ENCODE peak calls at places on chromosomes 5 and 9, in six cellular contexts. One of them, this sample, is unnamed.

GRCh38 chr5:15425802-15426201 is 74.2 kb upstream of the FBXL7 start:
- DNase-seq in MM.1S: no peak
- DNase-seq in CD4-positive, alpha-beta T cell: no peak
- DNase-seq in OCI-M1: no peak
- DNase-seq in tibial artery: no peak
- DNase-seq in activated effector memory CD4-positive, alpha-beta T cell treated with Interleukin-2 at 50 U/mL for 16 hours: no peak
- DNase-seq in this sample: peak; percentile 2

GRCh38 chr9:22119537-22120167 is 110.5 kb upstream of the CDKN2B start:
- DNase-seq in MM.1S: peak; percentile 43
- DNase-seq in CD4-positive, alpha-beta T cell: no peak
- DNase-seq in OCI-M1: peak; percentile 72
- DNase-seq in tibial artery: no peak
- DNase-seq in activated effector memory CD4-positive, alpha-beta T cell treated with Interleukin-2 at 50 U/mL for 16 hours: no peak
- DNase-seq in this sample: peak; percentile 58

GRCh38 chr5:71957431-71957934 is 149.8 kb upstream of the MAP1B start:
- DNase-seq in MM.1S: no peak
- DNase-seq in CD4-positive, alpha-beta T cell: no peak
- DNase-seq in OCI-M1: no peak
- DNase-seq in tibial artery: no peak
- DNase-seq in activated effector memory CD4-positive, alpha-beta T cell treated with Interleukin-2 at 50 U/mL for 16 hours: no peak
- DNase-seq in this sample: no peak

GRCh38 chr9:134192311-134192950 is 28.1 kb upstream of the RNU6ATAC start:
- DNase-seq in MM.1S: no peak
- DNase-seq in CD4-positive, alpha-beta T cell: no peak
- DNase-seq in OCI-M1: no peak
- DNase-seq in tibial artery: peak; percentile 60
- DNase-seq in activated effector memory CD4-positive, alpha-beta T cell treated with Interleukin-2 at 50 U/mL for 16 hours: no peak
- DNase-seq in this sample: no peak

GRCh38 chr9:27183701-27184100 is 74.7 kb downstream of the TEK start:
- DNase-seq in MM.1S: no peak
- DNase-seq in CD4-positive, alpha-beta T cell: no peak
- DNase-seq in OCI-M1: no peak
- DNase-seq in tibial artery: no peak
- DNase-seq in activated effector memory CD4-positive, alpha-beta T cell treated with Interleukin-2 at 50 U/mL for 16 hours: no peak
- DNase-seq in this sample: peak; percentile 36

GRCh38 chr5:103774736-103775135 is 212.1 kb upstream of the NUDT12 start:
- DNase-seq in MM.1S: no peak
- DNase-seq in CD4-positive, alpha-beta T cell: no peak
- DNase-seq in OCI-M1: no peak
- DNase-seq in tibial artery: no peak
- DNase-seq in activated effector memory CD4-positive, alpha-beta T cell treated with Interleukin-2 at 50 U/mL for 16 hours: no peak
- DNase-seq in this sample: peak; percentile 50

GRCh38 chr9:113056191-113057106 is at the start of gene ZFP37:
- DNase-seq in MM.1S: peak; percentile 71
- DNase-seq in CD4-positive, alpha-beta T cell: peak; percentile 74
- DNase-seq in OCI-M1: peak; percentile 97
- DNase-seq in tibial artery: peak; percentile 96
- DNase-seq in activated effector memory CD4-positive, alpha-beta T cell treated with Interleukin-2 at 50 U/mL for 16 hours: peak; percentile 62
- DNase-seq in this sample: peak; percentile 93

GRCh38 chr9:83596899-83597504 is 25.9 kb upstream of the IDNK start:
- DNase-seq in MM.1S: peak; percentile 31
- DNase-seq in CD4-positive, alpha-beta T cell: peak; percentile 6
- DNase-seq in OCI-M1: peak; percentile 69
- DNase-seq in tibial artery: no peak
- DNase-seq in activated effector memory CD4-positive, alpha-beta T cell treated with Interleukin-2 at 50 U/mL for 16 hours: no peak
- DNase-seq in this sample: peak; percentile 19

GRCh38 chr5:179437341-179438001 is 92.2 kb upstream of the ADAMTS2 start:
- DNase-seq in MM.1S: no peak
- DNase-seq in CD4-positive, alpha-beta T cell: no peak
- DNase-seq in OCI-M1: no peak
- DNase-seq in tibial artery: peak; percentile 48
- DNase-seq in activated effector memory CD4-positive, alpha-beta T cell treated with Interleukin-2 at 50 U/mL for 16 hours: no peak
- DNase-seq in this sample: no peak

GRCh38 chr5:103511554-103511885 is 51.1 kb downstream of the NUDT12 start:
- DNase-seq in MM.1S: no peak
- DNase-seq in CD4-positive, alpha-beta T cell: no peak
- DNase-seq in OCI-M1: no peak
- DNase-seq in tibial artery: no peak
- DNase-seq in activated effector memory CD4-positive, alpha-beta T cell treated with Interleukin-2 at 50 U/mL for 16 hours: no peak
- DNase-seq in this sample: peak; percentile 89

GRCh38 chr5:53942724-53943123 is 367.6 kb downstream of the ARL15 start:
- DNase-seq in MM.1S: no peak
- DNase-seq in CD4-positive, alpha-beta T cell: no peak
- DNase-seq in OCI-M1: no peak
- DNase-seq in tibial artery: no peak
- DNase-seq in activated effector memory CD4-positive, alpha-beta T cell treated with Interleukin-2 at 50 U/mL for 16 hours: no peak
- DNase-seq in this sample: peak; percentile 3

GRCh38 chr9:103992938-103993595 is 101.0 kb upstream of the SMC2 start:
- DNase-seq in MM.1S: no peak
- DNase-seq in CD4-positive, alpha-beta T cell: no peak
- DNase-seq in OCI-M1: peak; percentile 7
- DNase-seq in tibial artery: no peak
- DNase-seq in activated effector memory CD4-positive, alpha-beta T cell treated with Interleukin-2 at 50 U/mL for 16 hours: no peak
- DNase-seq in this sample: no peak

GRCh38 chr5:59517926-59518585 is 375.5 kb downstream of the PDE4D start:
- DNase-seq in MM.1S: no peak
- DNase-seq in CD4-positive, alpha-beta T cell: no peak
- DNase-seq in OCI-M1: no peak
- DNase-seq in tibial artery: no peak
- DNase-seq in activated effector memory CD4-positive, alpha-beta T cell treated with Interleukin-2 at 50 U/mL for 16 hours: no peak
- DNase-seq in this sample: peak; percentile 91

GRCh38 chr5:28408186-28408585 is 1369.8 kb upstream of the CDH9 start:
- DNase-seq in MM.1S: no peak
- DNase-seq in CD4-positive, alpha-beta T cell: no peak
- DNase-seq in OCI-M1: no peak
- DNase-seq in tibial artery: no peak
- DNase-seq in activated effector memory CD4-positive, alpha-beta T cell treated with Interleukin-2 at 50 U/mL for 16 hours: no peak
- DNase-seq in this sample: peak; percentile 98

GRCh38 chr9:87069690-87070089 is 122.4 kb upstream of the GAS1 start:
- DNase-seq in MM.1S: no peak
- DNase-seq in CD4-positive, alpha-beta T cell: no peak
- DNase-seq in OCI-M1: no peak
- DNase-seq in tibial artery: no peak
- DNase-seq in activated effector memory CD4-positive, alpha-beta T cell treated with Interleukin-2 at 50 U/mL for 16 hours: no peak
- DNase-seq in this sample: no peak

GRCh38 chr9:98373622-98374021 is 118.2 kb upstream of the TBC1D2 start:
- DNase-seq in MM.1S: no peak
- DNase-seq in CD4-positive, alpha-beta T cell: no peak
- DNase-seq in OCI-M1: no peak
- DNase-seq in tibial artery: no peak
- DNase-seq in activated effector memory CD4-positive, alpha-beta T cell treated with Interleukin-2 at 50 U/mL for 16 hours: no peak
- DNase-seq in this sample: peak; percentile 7

GRCh38 chr5:180639743-180640300 is 9.6 kb downstream of the FLT4 start:
- DNase-seq in MM.1S: no peak
- DNase-seq in CD4-positive, alpha-beta T cell: no peak
- DNase-seq in OCI-M1: no peak
- DNase-seq in tibial artery: peak; percentile 51
- DNase-seq in activated effector memory CD4-positive, alpha-beta T cell treated with Interleukin-2 at 50 U/mL for 16 hours: no peak
- DNase-seq in this sample: no peak

GRCh38 chr5:11904270-11904906 is at the start of gene CTNND2:
- DNase-seq in MM.1S: peak; percentile 67
- DNase-seq in CD4-positive, alpha-beta T cell: no peak
- DNase-seq in OCI-M1: no peak
- DNase-seq in tibial artery: no peak
- DNase-seq in activated effector memory CD4-positive, alpha-beta T cell treated with Interleukin-2 at 50 U/mL for 16 hours: no peak
- DNase-seq in this sample: no peak

GRCh38 chr5:75048457-75048953 is 3.9 kb downstream of the GCNT4 start:
- DNase-seq in MM.1S: peak; percentile 84
- DNase-seq in CD4-positive, alpha-beta T cell: no peak
- DNase-seq in OCI-M1: no peak
- DNase-seq in tibial artery: no peak
- DNase-seq in activated effector memory CD4-positive, alpha-beta T cell treated with Interleukin-2 at 50 U/mL for 16 hours: no peak
- DNase-seq in this sample: peak; percentile 30

GRCh38 chr5:20537911-20538310 is 549.9 kb upstream of the CDH18 start:
- DNase-seq in MM.1S: no peak
- DNase-seq in CD4-positive, alpha-beta T cell: no peak
- DNase-seq in OCI-M1: no peak
- DNase-seq in tibial artery: no peak
- DNase-seq in activated effector memory CD4-positive, alpha-beta T cell treated with Interleukin-2 at 50 U/mL for 16 hours: no peak
- DNase-seq in this sample: no peak

GRCh38 chr9:133778336-133778995 is 40.3 kb upstream of the SARDH start:
- DNase-seq in MM.1S: no peak
- DNase-seq in CD4-positive, alpha-beta T cell: no peak
- DNase-seq in OCI-M1: no peak
- DNase-seq in tibial artery: no peak
- DNase-seq in activated effector memory CD4-positive, alpha-beta T cell treated with Interleukin-2 at 50 U/mL for 16 hours: no peak
- DNase-seq in this sample: no peak

GRCh38 chr5:145921211-145921610 is 15.2 kb upstream of the SH3RF2 start:
- DNase-seq in MM.1S: no peak
- DNase-seq in CD4-positive, alpha-beta T cell: no peak
- DNase-seq in OCI-M1: no peak
- DNase-seq in tibial artery: no peak
- DNase-seq in activated effector memory CD4-positive, alpha-beta T cell treated with Interleukin-2 at 50 U/mL for 16 hours: no peak
- DNase-seq in this sample: peak; percentile 43

GRCh38 chr9:33040792-33041458 is 15.9 kb downstream of the DNAJA1 start:
- DNase-seq in MM.1S: no peak
- DNase-seq in CD4-positive, alpha-beta T cell: no peak
- DNase-seq in OCI-M1: no peak
- DNase-seq in tibial artery: no peak
- DNase-seq in activated effector memory CD4-positive, alpha-beta T cell treated with Interleukin-2 at 50 U/mL for 16 hours: no peak
- DNase-seq in this sample: no peak

GRCh38 chr5:10548418-10549122 is 15.3 kb upstream of the ANKRD33B start:
- DNase-seq in MM.1S: no peak
- DNase-seq in CD4-positive, alpha-beta T cell: no peak
- DNase-seq in OCI-M1: no peak
- DNase-seq in tibial artery: no peak
- DNase-seq in activated effector memory CD4-positive, alpha-beta T cell treated with Interleukin-2 at 50 U/mL for 16 hours: no peak
- DNase-seq in this sample: no peak

This sample was measured in renal cortical epithelial cell.